ENCODE peak calls at places on chromosomes 6 and 20, in four cellular contexts. One of them, this sample, is unnamed. For H3K27me3, the result is how much of the 10 kb centered on the place peaks cover.

GRCh38 chr6:6806793-6807518 is 218.4 kb downstream of the LY86 start:
- DNase-seq in pancreas: no peak
- DNase-seq in heart right ventricle: peak
- DNase-seq in tibial artery: peak
- DNase-seq in this sample: no peak

GRCh38 chr6:88349511-88349910 is 183.4 kb upstream of the CNR1 start:
- DNase-seq in pancreas: no peak
- DNase-seq in heart right ventricle: no peak
- DNase-seq in tibial artery: no peak
- DNase-seq in this sample: no peak

GRCh38 chr20:60040471-60041162 is 82.4 kb downstream of the CDH26 start:
- DNase-seq in pancreas: no peak
- DNase-seq in heart right ventricle: no peak
- DNase-seq in tibial artery: no peak
- DNase-seq in this sample: no peak

GRCh38 chr6:102517506-102517905 is 1124.0 kb downstream of the GRIK2 start:
- DNase-seq in pancreas: no peak
- DNase-seq in heart right ventricle: no peak
- DNase-seq in tibial artery: no peak
- DNase-seq in this sample: no peak

GRCh38 chr20:49987868-49988690 is 5.3 kb downstream of the SNAI1 start:
- DNase-seq in pancreas: no peak
- DNase-seq in heart right ventricle: no peak
- DNase-seq in tibial artery: no peak
- DNase-seq in this sample: no peak

GRCh38 chr20:20292472-20292871 is 75.4 kb upstream of the INSM1 start:
- DNase-seq in pancreas: no peak
- DNase-seq in heart right ventricle: no peak
- DNase-seq in tibial artery: no peak
- DNase-seq in this sample: no peak

GRCh38 chr6:96940322-96940721 is 15.8 kb downstream of the KLHL32 start:
- DNase-seq in pancreas: no peak
- DNase-seq in heart right ventricle: no peak
- DNase-seq in tibial artery: no peak
- DNase-seq in this sample: no peak

GRCh38 chr6:45677381-45677992 is 299.8 kb upstream of the SUPT3H start:
- DNase-seq in pancreas: no peak
- DNase-seq in heart right ventricle: peak
- DNase-seq in tibial artery: peak
- DNase-seq in this sample: peak

GRCh38 chr6:126112171-126112632 is 125.9 kb downstream of the TRMT11 start:
- DNase-seq in pancreas: no peak
- DNase-seq in heart right ventricle: no peak
- DNase-seq in tibial artery: no peak
- DNase-seq in this sample: no peak

GRCh38 chr6:3612341-3613041 is 139.0 kb downstream of the PXDC1 start:
- DNase-seq in pancreas: no peak
- DNase-seq in heart right ventricle: no peak
- DNase-seq in tibial artery: no peak
- DNase-seq in this sample: no peak

GRCh38 chr6:149846321-149846720 is 17.8 kb downstream of the LRP11 start:
- DNase-seq in pancreas: peak
- DNase-seq in heart right ventricle: no peak
- DNase-seq in tibial artery: no peak
- DNase-seq in this sample: no peak

GRCh38 chr6:100464910-100465700 is at the start of gene SIM1:
- DNase-seq in pancreas: peak
- DNase-seq in heart right ventricle: no peak
- DNase-seq in tibial artery: peak
- DNase-seq in this sample: peak

GRCh38 chr6:12628327-12628726 is 88.2 kb upstream of the PHACTR1 start:
- DNase-seq in pancreas: no peak
- DNase-seq in heart right ventricle: no peak
- DNase-seq in tibial artery: no peak
- DNase-seq in this sample: no peak

GRCh38 chr6:44660561-44661220 is 273.2 kb downstream of the CDC5L start:
- DNase-seq in pancreas: no peak
- DNase-seq in heart right ventricle: no peak
- DNase-seq in tibial artery: no peak
- DNase-seq in this sample: no peak

GRCh38 chr6:36683145-36683655 is 4.7 kb downstream of the CDKN1A start:
- DNase-seq in pancreas: peak
- DNase-seq in heart right ventricle: no peak
- DNase-seq in tibial artery: no peak
- DNase-seq in this sample: no peak

GRCh38 chr6:169933839-169934698 is 182.6 kb downstream of the ERMARD start:
- DNase-seq in pancreas: peak
- DNase-seq in heart right ventricle: peak
- DNase-seq in tibial artery: peak
- DNase-seq in this sample: peak

GRCh38 chr6:169935861-169936260 is 184.4 kb downstream of the ERMARD start:
- DNase-seq in pancreas: peak
- DNase-seq in heart right ventricle: no peak
- DNase-seq in tibial artery: no peak
- DNase-seq in this sample: no peak

GRCh38 chr6:169936355-169936975 is 185.0 kb downstream of the ERMARD start:
- DNase-seq in pancreas: no peak
- DNase-seq in heart right ventricle: no peak
- DNase-seq in tibial artery: no peak
- DNase-seq in this sample: no peak

GRCh38 chr6:169934699-169935347 is 183.4 kb downstream of the ERMARD start:
- DNase-seq in pancreas: no peak
- DNase-seq in heart right ventricle: no peak
- DNase-seq in tibial artery: no peak
- DNase-seq in this sample: no peak

GRCh38 chr6:169935348-169935718 is 183.9 kb downstream of the ERMARD start:
- DNase-seq in pancreas: peak
- DNase-seq in heart right ventricle: no peak
- DNase-seq in tibial artery: no peak
- DNase-seq in this sample: no peak
- H3K27me3 ChIP-seq in pancreas: under half
- H3K27me3 ChIP-seq in heart right ventricle: under half
- H3K27me3 ChIP-seq in tibial artery: half or more
- H3K27me3 ChIP-seq in this sample: under half

DNA sequence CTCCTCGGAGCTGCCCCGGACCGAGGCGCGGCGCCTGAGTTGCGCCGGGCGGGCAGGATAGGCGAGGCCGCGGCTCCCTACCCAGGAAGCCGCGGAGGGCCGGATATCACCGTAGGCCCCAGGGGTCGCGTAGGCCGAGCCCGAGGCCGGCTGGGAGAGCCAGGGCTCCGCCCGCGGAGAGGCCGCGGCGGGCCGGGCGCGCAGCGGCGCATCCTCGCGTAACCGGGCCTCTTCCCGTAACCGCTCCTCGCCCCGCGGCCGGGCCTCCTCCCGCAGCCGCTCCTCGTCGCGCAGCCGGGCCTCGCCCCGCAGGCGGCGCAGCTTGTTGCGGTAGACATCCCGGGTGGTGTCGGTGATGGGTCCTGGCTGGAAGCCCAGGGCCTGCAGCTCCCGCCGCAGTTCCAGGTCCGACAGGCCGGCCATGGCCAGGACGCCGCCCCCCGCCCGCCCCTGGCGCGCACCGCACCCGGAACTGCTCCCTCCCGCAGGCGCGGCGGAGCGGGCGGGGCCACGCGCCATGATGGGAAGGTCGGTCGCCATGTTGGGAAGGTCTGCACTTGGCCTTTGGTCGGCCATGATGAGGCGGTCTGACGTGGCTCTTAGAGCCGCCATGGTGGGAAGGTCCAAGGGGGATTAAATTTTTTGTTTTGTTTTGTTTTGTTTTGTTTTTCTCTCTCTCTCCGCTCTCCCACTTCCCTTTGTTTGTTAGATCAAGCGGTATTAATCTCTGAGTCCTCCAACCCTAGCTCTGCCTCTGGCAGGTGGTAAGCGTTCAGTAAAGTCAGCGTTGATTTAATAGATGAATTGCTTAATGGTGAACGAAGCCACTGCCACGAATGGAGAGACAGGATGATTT is at the start of gene LEMD2:
- DNase-seq in pancreas: peak
- DNase-seq in heart right ventricle: peak
- DNase-seq in tibial artery: peak
- DNase-seq in this sample: peak
- H3K4me3 ChIP-seq in pancreas: peak
- H3K4me3 ChIP-seq in heart right ventricle: peak
- H3K4me3 ChIP-seq in tibial artery: peak
- H3K4me3 ChIP-seq in this sample: peak

GRCh38 chr6:134172020-134172766 is 119.8 kb upstream of the SLC2A12 start:
- DNase-seq in pancreas: no peak
- DNase-seq in heart right ventricle: no peak
- DNase-seq in tibial artery: no peak
- DNase-seq in this sample: no peak

GRCh38 chr6:134173007-134173690 is 120.7 kb upstream of the SLC2A12 start:
- DNase-seq in pancreas: no peak
- DNase-seq in heart right ventricle: no peak
- DNase-seq in tibial artery: no peak
- DNase-seq in this sample: no peak

GRCh38 chr6:134174790-134175531 is 122.5 kb upstream of the SLC2A12 start:
- DNase-seq in pancreas: peak
- DNase-seq in heart right ventricle: peak
- DNase-seq in tibial artery: peak
- DNase-seq in this sample: peak

GRCh38 chr6:134175532-134176282 is 123.3 kb upstream of the SLC2A12 start:
- DNase-seq in pancreas: peak
- DNase-seq in heart right ventricle: peak
- DNase-seq in tibial artery: peak
- DNase-seq in this sample: peak

GRCh38 chr6:134173936-134174789 is 121.7 kb upstream of the SLC2A12 start:
- DNase-seq in pancreas: peak
- DNase-seq in heart right ventricle: peak
- DNase-seq in tibial artery: peak
- DNase-seq in this sample: peak
- H3K27ac ChIP-seq in pancreas: peak
- H3K27ac ChIP-seq in heart right ventricle: peak
- H3K27ac ChIP-seq in tibial artery: peak
- H3K27ac ChIP-seq in this sample: peak

DNA sequence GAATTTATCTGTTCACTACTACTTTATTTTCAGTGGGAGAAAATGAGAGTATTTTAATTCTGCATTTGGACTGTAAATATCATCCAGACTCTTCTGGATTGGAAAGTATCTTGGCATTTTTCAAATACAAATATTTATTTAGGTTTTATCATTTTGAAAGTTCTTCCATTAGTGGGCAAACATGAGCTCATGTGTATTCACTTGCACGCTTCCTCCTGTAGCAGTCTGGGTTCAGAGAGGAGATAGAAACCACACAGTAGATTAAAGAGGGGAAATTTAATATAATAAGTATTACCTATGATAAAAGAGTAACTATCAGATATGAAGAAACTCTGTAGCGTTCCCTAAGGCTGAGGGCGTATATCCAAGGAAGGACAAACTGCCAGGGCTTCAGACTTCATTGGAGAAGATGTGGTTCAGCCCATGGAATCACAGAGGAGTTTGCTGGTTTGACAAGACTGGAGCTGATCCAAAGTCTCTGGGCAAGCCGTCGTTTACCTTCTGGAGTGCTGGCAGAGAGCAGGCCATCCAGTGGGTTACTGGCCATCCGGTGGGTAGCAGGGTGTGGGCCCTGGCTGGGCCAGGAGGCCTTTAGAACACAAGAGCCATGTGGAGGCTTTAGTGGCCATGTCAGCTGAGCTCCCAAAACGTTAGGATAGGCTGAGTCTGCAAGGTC is 44.3 kb downstream of the KCNS1 start:
- DNase-seq in pancreas: peak
- DNase-seq in heart right ventricle: no peak
- DNase-seq in tibial artery: no peak
- DNase-seq in this sample: no peak
- H3K27me3 ChIP-seq in pancreas: under half
- H3K27me3 ChIP-seq in heart right ventricle: under half
- H3K27me3 ChIP-seq in tibial artery: under half
- H3K27me3 ChIP-seq in this sample: under half

DNA sequence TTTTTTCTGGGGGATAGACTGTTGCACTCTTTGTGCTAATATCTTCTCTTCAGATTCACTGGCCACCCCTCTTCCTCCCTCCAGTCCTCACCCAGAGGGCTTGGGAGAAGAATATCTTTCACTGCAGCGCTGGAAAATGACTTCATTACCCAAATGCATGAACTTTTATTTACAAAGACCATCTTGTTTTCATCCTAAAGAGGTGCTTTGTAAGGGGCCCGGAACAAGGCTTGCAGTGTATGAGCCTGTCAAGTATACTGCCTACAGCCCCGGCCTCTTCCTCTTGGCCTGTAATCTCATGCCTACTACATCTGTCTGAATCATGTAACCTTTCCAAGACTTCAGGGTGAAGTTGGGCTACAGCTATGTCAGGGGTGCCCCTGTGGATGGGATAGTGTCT is 554 bp upstream of the LAMA4 start:
- DNase-seq in pancreas: no peak
- DNase-seq in heart right ventricle: no peak
- DNase-seq in tibial artery: no peak
- DNase-seq in this sample: no peak
- H3K4me3 ChIP-seq in pancreas: no peak
- H3K4me3 ChIP-seq in heart right ventricle: no peak
- H3K4me3 ChIP-seq in tibial artery: peak
- H3K4me3 ChIP-seq in this sample: no peak

DNA sequence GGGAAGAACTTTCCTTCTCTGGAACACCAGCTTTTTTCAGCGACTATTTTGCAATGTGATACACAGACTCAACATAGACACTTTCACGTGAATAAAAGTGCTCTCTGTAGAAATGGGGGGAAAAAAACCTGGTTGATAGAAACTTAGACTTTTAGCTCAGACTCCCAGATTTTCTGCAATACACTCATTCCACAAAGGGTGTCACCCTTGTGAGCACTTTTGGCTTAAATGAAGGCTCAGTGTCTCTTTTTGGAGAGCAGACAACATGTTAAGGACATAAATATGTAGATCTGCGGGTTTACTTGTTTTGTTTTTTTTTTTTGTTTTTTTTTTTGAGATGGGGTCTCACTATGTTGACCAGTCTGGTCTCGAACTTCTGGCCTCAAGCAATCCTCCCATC is 579.6 kb downstream of the PTPRT start:
- DNase-seq in pancreas: no peak
- DNase-seq in heart right ventricle: no peak
- DNase-seq in tibial artery: no peak
- DNase-seq in this sample: no peak
- H3K27ac ChIP-seq in pancreas: no peak
- H3K27ac ChIP-seq in heart right ventricle: no peak
- H3K27ac ChIP-seq in tibial artery: no peak
- H3K27ac ChIP-seq in this sample: no peak

GRCh38 chr20:22574545-22575086 is 9.8 kb downstream of the FOXA2 start:
- DNase-seq in pancreas: peak
- DNase-seq in heart right ventricle: no peak
- DNase-seq in tibial artery: no peak
- DNase-seq in this sample: no peak
- H3K27me3 ChIP-seq in pancreas: under half
- H3K27me3 ChIP-seq in heart right ventricle: half or more
- H3K27me3 ChIP-seq in tibial artery: half or more
- H3K27me3 ChIP-seq in this sample: under half

GRCh38 chr6:47414517-47415167 is 62.9 kb upstream of the CD2AP start:
- DNase-seq in pancreas: no peak
- DNase-seq in heart right ventricle: peak
- DNase-seq in tibial artery: no peak
- DNase-seq in this sample: no peak
- H3K4me3 ChIP-seq in pancreas: peak
- H3K4me3 ChIP-seq in heart right ventricle: no peak
- H3K4me3 ChIP-seq in tibial artery: peak
- H3K4me3 ChIP-seq in this sample: peak